ENCODE peak calls at places on chromosome 10, in ten cellular contexts. One of them, this sample, is unnamed.

GRCh38 chr10:91287276-91287675 is 66.8 kb downstream of the PCGF5 start:
- DNase-seq in uterus: no peak
- DNase-seq in fibroblast of mammary gland: peak
- DNase-seq in endodermal cell: no peak
- DNase-seq in Calu3: peak
- DNase-seq in NB4: no peak
- DNase-seq in testis: no peak
- DNase-seq in colonic mucosa: no peak
- DNase-seq in choroid plexus epithelial cell: peak
- DNase-seq in AG10803: peak
- DNase-seq in this sample: no peak

GRCh38 chr10:586151-586550 is 103.3 kb downstream of the DIP2C start:
- DNase-seq in uterus: no peak
- DNase-seq in fibroblast of mammary gland: no peak
- DNase-seq in endodermal cell: no peak
- DNase-seq in Calu3: no peak
- DNase-seq in NB4: no peak
- DNase-seq in testis: no peak
- DNase-seq in colonic mucosa: no peak
- DNase-seq in choroid plexus epithelial cell: no peak
- DNase-seq in AG10803: no peak
- DNase-seq in this sample: no peak

GRCh38 chr10:18699849-18700554 is 40.8 kb downstream of the ARL5B start:
- DNase-seq in uterus: no peak
- DNase-seq in fibroblast of mammary gland: no peak
- DNase-seq in endodermal cell: no peak
- DNase-seq in Calu3: no peak
- DNase-seq in NB4: no peak
- DNase-seq in testis: no peak
- DNase-seq in colonic mucosa: no peak
- DNase-seq in choroid plexus epithelial cell: peak
- DNase-seq in AG10803: peak
- DNase-seq in this sample: no peak

GRCh38 chr10:69057261-69057950 is 30.5 kb upstream of the SRGN start:
- DNase-seq in uterus: no peak
- DNase-seq in fibroblast of mammary gland: no peak
- DNase-seq in endodermal cell: peak
- DNase-seq in Calu3: no peak
- DNase-seq in NB4: peak
- DNase-seq in testis: no peak
- DNase-seq in colonic mucosa: no peak
- DNase-seq in choroid plexus epithelial cell: peak
- DNase-seq in AG10803: no peak
- DNase-seq in this sample: no peak

GRCh38 chr10:109945473-109946177 is 22.3 kb upstream of the XPNPEP1 start:
- DNase-seq in uterus: no peak
- DNase-seq in fibroblast of mammary gland: no peak
- DNase-seq in endodermal cell: no peak
- DNase-seq in Calu3: no peak
- DNase-seq in NB4: no peak
- DNase-seq in testis: no peak
- DNase-seq in colonic mucosa: no peak
- DNase-seq in choroid plexus epithelial cell: no peak
- DNase-seq in AG10803: no peak
- DNase-seq in this sample: no peak

GRCh38 chr10:31953080-31953479 is 24.4 kb upstream of the ARHGAP12 start:
- DNase-seq in uterus: no peak
- DNase-seq in fibroblast of mammary gland: peak
- DNase-seq in endodermal cell: no peak
- DNase-seq in Calu3: no peak
- DNase-seq in NB4: no peak
- DNase-seq in testis: no peak
- DNase-seq in colonic mucosa: no peak
- DNase-seq in choroid plexus epithelial cell: peak
- DNase-seq in AG10803: no peak
- DNase-seq in this sample: peak

GRCh38 chr10:122882798-122883197 is 3.4 kb upstream of the FAM24B start:
- DNase-seq in uterus: no peak
- DNase-seq in fibroblast of mammary gland: no peak
- DNase-seq in endodermal cell: no peak
- DNase-seq in Calu3: no peak
- DNase-seq in NB4: no peak
- DNase-seq in testis: no peak
- DNase-seq in colonic mucosa: no peak
- DNase-seq in choroid plexus epithelial cell: no peak
- DNase-seq in AG10803: no peak
- DNase-seq in this sample: no peak

GRCh38 chr10:11242443-11243386 is 225.0 kb downstream of the CELF2 start:
- DNase-seq in uterus: no peak
- DNase-seq in fibroblast of mammary gland: peak
- DNase-seq in endodermal cell: no peak
- DNase-seq in Calu3: no peak
- DNase-seq in NB4: no peak
- DNase-seq in testis: no peak
- DNase-seq in colonic mucosa: peak
- DNase-seq in choroid plexus epithelial cell: peak
- DNase-seq in AG10803: peak
- DNase-seq in this sample: no peak

GRCh38 chr10:26540601-26541000 is 102.5 kb downstream of the APBB1IP start:
- DNase-seq in uterus: no peak
- DNase-seq in fibroblast of mammary gland: no peak
- DNase-seq in endodermal cell: no peak
- DNase-seq in Calu3: no peak
- DNase-seq in NB4: peak
- DNase-seq in testis: no peak
- DNase-seq in colonic mucosa: no peak
- DNase-seq in choroid plexus epithelial cell: no peak
- DNase-seq in AG10803: no peak
- DNase-seq in this sample: no peak

GRCh38 chr10:46098379-46098778 is 52.3 kb upstream of the MSMB start:
- DNase-seq in uterus: no peak
- DNase-seq in fibroblast of mammary gland: no peak
- DNase-seq in endodermal cell: peak
- DNase-seq in Calu3: no peak
- DNase-seq in NB4: no peak
- DNase-seq in testis: no peak
- DNase-seq in colonic mucosa: no peak
- DNase-seq in choroid plexus epithelial cell: no peak
- DNase-seq in AG10803: no peak
- DNase-seq in this sample: no peak
- TF ChIP-seq CTCF in uterus: no peak
- TF ChIP-seq CTCF in fibroblast of mammary gland: no peak
- TF ChIP-seq CTCF in endodermal cell: peak
- TF ChIP-seq CTCF in Calu3: no peak
- TF ChIP-seq CTCF in NB4: no peak
- TF ChIP-seq CTCF in testis: no peak
- TF ChIP-seq CTCF in colonic mucosa: no peak
- TF ChIP-seq CTCF in choroid plexus epithelial cell: no peak
- TF ChIP-seq CTCF in AG10803: no peak
- TF ChIP-seq CTCF in this sample: no peak

DNA sequence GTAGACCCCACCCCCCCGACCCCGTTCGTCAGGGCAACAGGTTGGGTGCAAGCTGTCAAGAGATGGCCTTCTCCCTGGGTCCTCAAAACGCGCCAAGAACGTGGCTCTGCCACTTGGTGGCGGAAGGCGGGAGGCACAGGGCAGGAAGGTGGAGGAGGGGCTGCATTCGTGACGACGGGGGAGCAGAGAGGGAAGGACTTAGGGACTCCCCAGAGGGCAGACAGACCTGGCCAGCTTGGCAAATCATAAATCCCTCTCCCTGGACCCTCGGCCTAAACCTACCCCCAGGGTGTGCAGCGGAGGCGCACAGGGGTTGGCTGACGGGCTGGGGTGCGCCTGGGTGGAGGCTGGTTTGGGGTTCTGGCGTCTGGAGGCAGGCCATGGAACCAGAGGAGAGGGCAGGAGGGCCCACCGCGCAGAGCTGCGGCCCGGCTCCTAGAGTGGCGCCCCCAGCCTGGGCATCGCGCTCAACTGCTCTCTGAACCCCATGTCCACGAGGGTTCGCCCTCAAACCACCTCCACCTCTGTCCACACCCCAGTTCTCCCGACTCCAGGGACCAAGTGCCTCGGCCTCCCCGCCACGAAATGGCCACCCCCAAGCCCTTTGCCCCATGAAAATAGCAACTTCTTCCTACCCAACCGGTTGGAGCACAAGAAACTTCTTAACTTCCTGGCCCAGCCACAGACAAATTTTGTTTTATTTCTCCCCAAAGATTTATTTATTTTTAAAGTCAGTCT is 10.8 kb upstream of the GATA3 start:
- DNase-seq in uterus: no peak
- DNase-seq in fibroblast of mammary gland: no peak
- DNase-seq in endodermal cell: peak
- DNase-seq in Calu3: no peak
- DNase-seq in NB4: no peak
- DNase-seq in testis: no peak
- DNase-seq in colonic mucosa: no peak
- DNase-seq in choroid plexus epithelial cell: no peak
- DNase-seq in AG10803: no peak
- DNase-seq in this sample: no peak
- TF ChIP-seq CTCF in uterus: no peak
- TF ChIP-seq CTCF in fibroblast of mammary gland: no peak
- TF ChIP-seq CTCF in endodermal cell: peak
- TF ChIP-seq CTCF in Calu3: no peak
- TF ChIP-seq CTCF in NB4: no peak
- TF ChIP-seq CTCF in testis: no peak
- TF ChIP-seq CTCF in colonic mucosa: no peak
- TF ChIP-seq CTCF in choroid plexus epithelial cell: no peak
- TF ChIP-seq CTCF in AG10803: no peak
- TF ChIP-seq CTCF in this sample: no peak

GRCh38 chr10:5292196-5292735 is 72.5 kb upstream of the UCN3 start:
- DNase-seq in uterus: no peak
- DNase-seq in fibroblast of mammary gland: no peak
- DNase-seq in endodermal cell: no peak
- DNase-seq in Calu3: no peak
- DNase-seq in NB4: peak
- DNase-seq in testis: no peak
- DNase-seq in colonic mucosa: peak
- DNase-seq in choroid plexus epithelial cell: no peak
- DNase-seq in AG10803: no peak
- DNase-seq in this sample: no peak

GRCh38 chr10:5293691-5294550 is 70.8 kb upstream of the UCN3 start:
- DNase-seq in uterus: no peak
- DNase-seq in fibroblast of mammary gland: peak
- DNase-seq in endodermal cell: peak
- DNase-seq in Calu3: peak
- DNase-seq in NB4: peak
- DNase-seq in testis: peak
- DNase-seq in colonic mucosa: peak
- DNase-seq in choroid plexus epithelial cell: peak
- DNase-seq in AG10803: peak
- DNase-seq in this sample: peak

GRCh38 chr10:5297466-5297865 is 67.3 kb upstream of the UCN3 start:
- DNase-seq in uterus: no peak
- DNase-seq in fibroblast of mammary gland: peak
- DNase-seq in endodermal cell: no peak
- DNase-seq in Calu3: no peak
- DNase-seq in NB4: peak
- DNase-seq in testis: no peak
- DNase-seq in colonic mucosa: no peak
- DNase-seq in choroid plexus epithelial cell: peak
- DNase-seq in AG10803: peak
- DNase-seq in this sample: no peak

GRCh38 chr10:5288359-5288758 is 76.4 kb upstream of the UCN3 start:
- DNase-seq in uterus: no peak
- DNase-seq in fibroblast of mammary gland: no peak
- DNase-seq in endodermal cell: no peak
- DNase-seq in Calu3: no peak
- DNase-seq in NB4: no peak
- DNase-seq in testis: no peak
- DNase-seq in colonic mucosa: no peak
- DNase-seq in choroid plexus epithelial cell: no peak
- DNase-seq in AG10803: no peak
- DNase-seq in this sample: no peak

DNA sequence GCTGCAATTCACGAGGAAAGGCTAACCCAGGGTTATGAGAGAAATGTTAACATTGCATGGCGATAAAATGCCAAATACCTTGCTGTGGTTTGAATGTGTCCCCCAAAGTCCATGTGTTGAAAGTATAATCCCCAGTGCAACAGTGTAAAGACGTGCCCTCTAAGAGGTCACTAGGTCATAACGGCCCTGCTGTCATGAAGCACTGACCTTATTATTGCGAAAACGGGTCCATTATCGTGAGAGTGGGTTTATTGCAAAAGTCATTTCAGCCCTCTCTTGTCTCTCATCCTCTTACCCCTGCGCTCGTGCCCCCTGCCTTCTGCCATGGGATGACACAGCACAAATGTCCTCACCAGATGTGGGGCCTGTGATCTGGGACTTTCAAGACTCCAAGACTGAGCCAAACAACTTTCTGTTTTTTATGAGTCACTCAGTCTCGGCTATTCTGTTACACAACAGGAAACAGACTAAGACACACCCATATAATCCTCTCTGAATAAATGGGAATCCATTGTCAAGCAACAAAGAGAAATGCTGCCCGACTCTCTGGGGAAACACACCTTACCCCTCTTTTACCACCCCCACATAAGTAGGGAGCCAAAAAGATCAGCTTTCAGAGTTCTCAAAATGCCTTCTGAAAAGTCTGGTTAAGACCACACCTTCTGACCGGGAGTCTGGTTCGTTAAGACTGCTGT is 73.1 kb upstream of the UCN3 start:
- DNase-seq in uterus: peak
- DNase-seq in fibroblast of mammary gland: peak
- DNase-seq in endodermal cell: no peak
- DNase-seq in Calu3: peak
- DNase-seq in NB4: peak
- DNase-seq in testis: peak
- DNase-seq in colonic mucosa: peak
- DNase-seq in choroid plexus epithelial cell: peak
- DNase-seq in AG10803: peak
- DNase-seq in this sample: peak
- TF ChIP-seq CTCF in uterus: no peak
- TF ChIP-seq CTCF in fibroblast of mammary gland: no peak
- TF ChIP-seq CTCF in endodermal cell: no peak
- TF ChIP-seq CTCF in Calu3: no peak
- TF ChIP-seq CTCF in NB4: no peak
- TF ChIP-seq CTCF in testis: no peak
- TF ChIP-seq CTCF in colonic mucosa: no peak
- TF ChIP-seq CTCF in choroid plexus epithelial cell: no peak
- TF ChIP-seq CTCF in AG10803: no peak
- TF ChIP-seq CTCF in this sample: peak

DNA sequence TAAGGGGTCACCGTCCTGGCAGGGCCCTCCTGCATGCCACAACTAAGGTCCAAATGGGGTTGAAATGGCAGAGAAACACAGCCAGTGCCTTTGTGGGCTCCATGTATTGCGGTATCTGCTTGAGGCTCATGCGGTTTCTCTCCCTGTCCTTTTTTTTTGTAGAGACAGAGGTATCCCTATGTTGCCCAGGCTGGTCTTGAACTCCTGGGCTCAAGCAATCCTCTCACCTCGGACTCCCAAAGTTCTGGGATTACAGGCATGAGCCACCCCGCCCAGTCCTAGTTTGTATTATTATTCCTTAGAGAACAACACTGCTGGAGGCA is 64.1 kb upstream of the WAPL start:
- DNase-seq in uterus: no peak
- DNase-seq in fibroblast of mammary gland: no peak
- DNase-seq in endodermal cell: no peak
- DNase-seq in Calu3: no peak
- DNase-seq in NB4: no peak
- DNase-seq in testis: no peak
- DNase-seq in colonic mucosa: no peak
- DNase-seq in choroid plexus epithelial cell: no peak
- DNase-seq in AG10803: no peak
- DNase-seq in this sample: no peak
- TF ChIP-seq CTCF in uterus: no peak
- TF ChIP-seq CTCF in fibroblast of mammary gland: no peak
- TF ChIP-seq CTCF in endodermal cell: no peak
- TF ChIP-seq CTCF in Calu3: peak
- TF ChIP-seq CTCF in NB4: no peak
- TF ChIP-seq CTCF in testis: no peak
- TF ChIP-seq CTCF in colonic mucosa: no peak
- TF ChIP-seq CTCF in choroid plexus epithelial cell: no peak
- TF ChIP-seq CTCF in AG10803: no peak
- TF ChIP-seq CTCF in this sample: peak

This sample was measured in HFFc6.